ENCODE peak calls at places on chromosomes 2 and 18, in seven cellular contexts. Z is fibroblast of pulmonary artery, I is type B pancreatic cell, S is glutamatergic neuron, V is cardiac muscle cell, H is body of pancreas, T is Calu3. Q is an unnamed sample.

GRCh38 chr2:68292108-68292710 is 27.5 kb downstream of the CNRIP1 start:
- DNase-seq in Z (peak; percentile 56), I (no peak), S (no peak), V (peak; percentile 40), H (peak; percentile 35), T (peak; percentile 20), Q (peak; percentile 11)

GRCh38 chr2:37324786-37325624 is at the start of gene PRKD3:
- DNase-seq in Z (peak; percentile 42), I (peak; percentile 81), S (peak; percentile 52), V (peak; percentile 53), H (no peak), T (peak; percentile 59), Q (peak; percentile 36)

GRCh38 chr2:36677995-36678605 is 18.4 kb upstream of the VIT start:
- DNase-seq in Z (no peak), I (no peak), S (no peak), V (no peak), H (no peak), T (no peak), Q (no peak)

GRCh38 chr18:62637403-62637802 is 77.9 kb upstream of the PHLPP1 start:
- DNase-seq in Z (no peak), I (no peak), S (no peak), V (no peak), H (no peak), T (no peak), Q (no peak)

GRCh38 chr2:71925268-71926097 is 222.2 kb downstream of the CYP26B1 start:
- DNase-seq in Z (no peak), I (peak; percentile 64), S (no peak), V (peak; percentile 66), H (no peak), T (no peak), Q (no peak)

GRCh38 chr2:44230378-44230777 is 44.9 kb upstream of the SLC3A1 start:
- DNase-seq in Z (no peak), I (no peak), S (no peak), V (no peak), H (no peak), T (no peak), Q (no peak)

GRCh38 chr2:161130354-161130753 is 29.9 kb upstream of the TANK start:
- DNase-seq in Z (no peak), I (no peak), S (no peak), V (no peak), H (no peak), T (no peak), Q (no peak)

GRCh38 chr18:7349181-7349837 is 118.4 kb downstream of the LRRC30 start:
- DNase-seq in Z (peak; percentile 8), I (no peak), S (no peak), V (no peak), H (no peak), T (no peak), Q (no peak)

GRCh38 chr2:172389685-172390339 is 37.6 kb upstream of the ITGA6 start:
- DNase-seq in Z (no peak), I (no peak), S (no peak), V (no peak), H (no peak), T (no peak), Q (no peak)

GRCh38 chr2:232008907-232009638 is 47.6 kb downstream of the DIS3L2 start:
- DNase-seq in Z (no peak), I (no peak), S (no peak), V (no peak), H (no peak), T (no peak), Q (peak; percentile 39)

GRCh38 chr18:12443631-12444030 is 35.9 kb downstream of the PRELID3A start:
- DNase-seq in Z (no peak), I (no peak), S (no peak), V (no peak), H (no peak), T (no peak), Q (no peak)

GRCh38 chr2:55875434-55876135 is 48.0 kb downstream of the EFEMP1 start:
- DNase-seq in Z (peak; percentile 67), I (no peak), S (no peak), V (peak; percentile 60), H (no peak), T (no peak), Q (peak; percentile 61)

GRCh38 chr2:1922402-1923025 is 178.2 kb upstream of the PXDN start:
- DNase-seq in Z (no peak), I (no peak), S (no peak), V (no peak), H (no peak), T (no peak), Q (no peak)

GRCh38 chr2:100902833-100903405 is 83.0 kb downstream of the NPAS2 start:
- DNase-seq in Z (peak; percentile 87), I (no peak), S (no peak), V (peak; percentile 86), H (no peak), T (peak; percentile 56), Q (peak; percentile 92)

GRCh38 chr2:115364078-115364477 is 921.6 kb downstream of the DPP10 start:
- DNase-seq in Z (peak; percentile 5), I (no peak), S (no peak), V (peak; percentile 0), H (no peak), T (no peak), Q (no peak)

GRCh38 chr18:63152791-63153190 is 166.8 kb downstream of the BCL2 start:
- DNase-seq in Z (no peak), I (no peak), S (no peak), V (no peak), H (no peak), T (no peak), Q (no peak)

GRCh38 chr18:25518716-25519053 is 166.7 kb upstream of the ZNF521 start:
- DNase-seq in Z (no peak), I (no peak), S (no peak), V (no peak), H (no peak), T (no peak), Q (no peak)

GRCh38 chr2:102064679-102065674 is 73.2 kb downstream of the IL1R2 start:
- DNase-seq in Z (peak; percentile 78), I (no peak), S (no peak), V (peak; percentile 86), H (no peak), T (no peak), Q (peak; percentile 51)

GRCh38 chr2:67952066-67952465 is 110.7 kb downstream of the C1D start:
- DNase-seq in Z (no peak), I (no peak), S (no peak), V (no peak), H (no peak), T (no peak), Q (no peak)

GRCh38 chr2:17373736-17374135 is 144.5 kb downstream of the RAD51AP2 start:
- DNase-seq in Z (peak; percentile 7), I (no peak), S (no peak), V (no peak), H (no peak), T (no peak), Q (no peak)

DNA sequence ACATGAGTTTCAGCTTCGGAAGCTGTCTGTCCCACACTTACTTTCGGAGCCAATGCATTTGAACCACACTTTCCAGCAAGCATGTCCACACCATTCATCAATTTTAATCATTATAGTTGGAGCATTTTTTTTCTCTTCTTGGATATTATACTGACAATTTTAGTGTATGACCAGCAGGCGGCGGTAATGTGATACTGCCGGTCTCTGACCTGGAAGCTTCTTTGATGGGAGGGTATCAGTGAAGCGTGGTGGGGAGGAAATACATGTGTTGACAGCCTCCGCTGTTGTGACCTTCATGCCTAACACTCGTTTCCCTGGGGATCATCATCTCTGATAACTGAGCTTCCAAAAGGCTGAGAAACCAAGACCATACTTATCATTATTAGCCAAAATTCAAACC is 231.7 kb downstream of the GBX2 start:
- DNase-seq in Z (peak; percentile 22), I (no peak), S (no peak), V (peak; percentile 40), H (no peak), T (no peak), Q (no peak)
- TF ChIP-seq CTCF in Z (peak; percentile 47), I (peak; percentile 74), S (peak; percentile 88), V (peak; percentile 54), H (no peak), T (peak; percentile 26), Q (peak; percentile 64)

DNA sequence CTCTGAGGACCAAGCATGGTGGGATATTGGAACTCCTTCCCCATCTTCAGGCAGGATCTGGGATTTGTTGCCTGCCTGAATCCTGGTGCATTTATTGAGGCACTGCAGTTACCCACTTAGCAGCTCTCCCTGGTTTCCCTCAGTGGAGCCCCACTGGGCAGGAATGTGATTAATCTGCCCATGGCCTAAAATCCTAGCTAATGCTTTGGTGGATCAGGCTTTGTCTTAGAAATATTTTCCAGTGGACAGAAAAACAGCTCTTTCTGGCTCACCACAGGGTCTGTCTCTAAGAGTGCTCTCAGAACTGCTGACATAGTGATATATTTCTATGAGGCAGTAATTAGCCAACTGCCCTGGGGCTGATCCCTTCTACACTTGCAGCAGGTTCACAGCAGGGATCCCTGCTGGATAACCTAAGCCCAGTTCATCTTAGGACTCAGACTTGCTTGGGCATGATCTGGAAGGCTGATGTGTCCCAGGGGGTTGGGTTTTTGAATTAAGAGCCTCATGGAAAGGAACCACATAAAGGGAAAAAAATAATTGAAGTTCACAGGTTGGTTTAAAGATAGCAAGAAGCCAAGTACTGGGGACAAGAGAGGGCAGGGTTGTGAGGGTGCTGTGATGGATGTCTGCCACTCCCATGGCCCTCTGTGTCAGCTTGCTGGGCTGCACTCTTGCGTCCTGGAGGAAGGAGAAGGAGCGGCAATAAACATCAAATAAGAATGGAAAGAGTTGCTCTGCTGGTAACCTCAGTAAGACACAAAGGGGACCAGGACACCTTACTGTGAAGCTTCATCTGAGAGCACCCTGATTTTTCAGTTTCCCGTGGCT is 44.2 kb upstream of the ZDBF2 start:
- DNase-seq in Z (no peak), I (no peak), S (peak; percentile 21), V (peak; percentile 8), H (no peak), T (no peak), Q (no peak)
- TF ChIP-seq CTCF in Z (no peak), I (peak; percentile 45), S (no peak), V (peak; percentile 5), H (no peak), T (no peak), Q (peak; percentile 35)

GRCh38 chr2:88554189-88554588 is 73.1 kb downstream of the EIF2AK3 start:
- DNase-seq in Z (no peak), I (no peak), S (no peak), V (no peak), H (no peak), T (no peak), Q (no peak)
- TF ChIP-seq CTCF in Z (no peak), I (peak; percentile 43), S (no peak), V (peak; percentile 3), H (no peak), T (no peak), Q (no peak)

DNA sequence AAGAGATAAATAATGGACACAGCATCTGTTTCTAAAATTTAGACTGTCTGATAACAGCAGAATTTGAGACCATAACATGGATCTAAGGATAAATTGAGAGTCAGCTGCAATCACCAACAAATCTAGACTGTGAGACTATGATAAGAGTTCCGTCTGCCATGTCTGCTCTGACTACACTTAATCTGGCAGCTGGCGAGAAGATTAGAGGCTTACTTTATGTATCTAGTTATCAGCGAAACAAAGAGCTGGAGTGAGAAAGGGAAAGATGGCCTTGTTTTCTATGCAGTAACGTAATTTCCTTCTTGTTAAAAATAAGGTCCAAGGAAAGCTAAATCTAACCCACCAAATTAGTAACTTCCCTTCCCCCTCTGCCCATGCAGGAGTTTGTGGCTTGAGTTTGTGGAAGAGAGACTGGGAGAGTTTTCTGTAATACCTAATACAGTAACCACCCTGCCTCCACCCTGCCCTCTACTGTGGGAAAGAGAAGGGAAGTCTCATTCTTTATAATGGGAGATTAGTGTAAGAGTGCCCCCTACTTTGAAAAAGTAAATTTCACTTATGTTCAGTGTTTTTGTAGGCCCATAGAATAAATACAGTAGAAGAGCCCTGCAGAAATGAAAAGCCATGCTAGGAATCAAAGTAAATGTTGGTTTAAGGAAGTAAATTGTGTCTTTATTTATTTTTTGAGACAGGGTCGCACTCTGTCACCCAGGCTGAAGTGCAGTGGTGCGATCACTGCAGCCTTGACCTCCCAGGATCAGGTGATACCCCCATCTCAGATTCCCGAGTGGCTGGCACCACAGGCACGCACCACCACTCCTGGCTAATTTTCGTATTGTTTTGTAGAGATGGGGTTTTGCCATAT is 27.5 kb downstream of the EML4 start:
- DNase-seq in Z (peak; percentile 60), I (no peak), S (peak; percentile 40), V (peak; percentile 82), H (peak; percentile 76), T (peak; percentile 47), Q (peak; percentile 67)
- TF ChIP-seq CTCF in Z (peak; percentile 53), I (peak; percentile 54), S (peak; percentile 44), V (peak; percentile 71), H (peak; percentile 28), T (peak; percentile 47), Q (peak; percentile 75)

Q was measured in brain microvascular endothelial cell.